ENCODE peak calls at places on chromosome 19, in six cellular contexts. W, E, I, T, C and J are unnamed samples.

GRCh38 chr19:17196610-17197009 is 18.5 kb upstream of the USE1 start:
- DNase-seq in E (no peak), W (no peak), T (no peak), C (no peak), I (no peak), J (no peak)

GRCh38 chr19:3852614-3853254 is 16.1 kb downstream of the ZFR2 start:
- DNase-seq in W (peak; percentile 84), T (no peak), C (peak; percentile 46), I (peak; percentile 22), E (peak; percentile 87), J (peak; percentile 27)

GRCh38 chr19:55473613-55474012 is 2.8 kb upstream of the ZNF628 start:
- DNase-seq in T (no peak), W (no peak), C (no peak), I (no peak), E (peak; percentile 66), J (no peak)

GRCh38 chr19:52219611-52220010 is 29.8 kb downstream of the PPP2R1A start:
- DNase-seq in I (no peak), C (no peak), E (no peak), W (no peak), T (no peak), J (no peak)

GRCh38 chr19:49869009-49869483 is 1.7 kb upstream of the PNKP start:
- DNase-seq in C (no peak), T (no peak), I (no peak), W (no peak), E (no peak), J (peak; percentile 17)

GRCh38 chr19:37718357-37718756 is 1.2 kb downstream of the ZNF607 start:
- DNase-seq in T (no peak), E (peak; percentile 3), W (no peak), I (no peak), C (no peak), J (no peak)

GRCh38 chr19:50921391-50922315 is 10.5 kb upstream of the KLK4 start:
- DNase-seq in C (peak; percentile 31), E (peak; percentile 22), I (no peak), T (no peak), W (no peak), J (no peak)

GRCh38 chr19:7846247-7846646 is 16.2 kb downstream of the EVI5L start:
- DNase-seq in W (no peak), T (no peak), I (no peak), C (no peak), E (no peak), J (no peak)

GRCh38 chr19:9877775-9878510 is 42.8 kb downstream of the PIN1 start:
- DNase-seq in C (no peak), W (peak; percentile 39), E (peak; percentile 81), I (no peak), T (no peak), J (no peak)